ENCODE peak calls at places on chromosomes 7 and 10, in nine cellular contexts. V is naive thymus-derived CD8-positive, alpha-beta T cell; O is GDM1; K is ecto neural progenitor cell; I is activated gamma-delta T cell treated with Interleukin-2 at 50 U/mL for 16 hours; H is retina; Z is hypothalamus; E is AG09309; U is cardiac fibroblast. N is an unnamed sample.
A peak's percentile ranks its signal among the peaks of the same experiment; 100 is the strongest.

GRCh38 chr7:151598045-151598444 is 78.3 kb upstream of the RHEB start:
- DNase-seq in V (no peak), O (no peak), K (no peak), I (no peak), H (no peak), Z (no peak), E (peak; percentile 39), U (peak; percentile 93), N (no peak)

GRCh38 chr7:150716368-150716767 is at the start of gene GIMAP1:
- DNase-seq in V (peak; percentile 85), O (peak; percentile 82), K (no peak), I (peak; percentile 67), H (no peak), Z (no peak), E (no peak), U (no peak), N (no peak)

GRCh38 chr10:28619465-28619864 is 57.9 kb upstream of the BAMBI start:
- DNase-seq in V (no peak), O (no peak), K (no peak), I (no peak), H (no peak), Z (no peak), E (no peak), U (no peak), N (no peak)

GRCh38 chr10:66627156-66627555 is 298.7 kb upstream of the LRRTM3 start:
- DNase-seq in V (no peak), O (no peak), K (no peak), I (no peak), H (no peak), Z (no peak), E (no peak), U (peak; percentile 60), N (no peak)

GRCh38 chr7:17521437-17521836 is 223.0 kb downstream of the AHR start:
- DNase-seq in V (no peak), O (no peak), K (no peak), I (no peak), H (no peak), Z (no peak), E (peak; percentile 46), U (peak; percentile 95), N (no peak)

GRCh38 chr7:88111136-88111748 is 108.6 kb downstream of the SRI start:
- DNase-seq in V (no peak), O (no peak), K (no peak), I (no peak), H (peak; percentile 31), Z (no peak), E (peak; percentile 11), U (peak; percentile 74), N (no peak)

GRCh38 chr7:20797174-20798080 is 10.7 kb upstream of the SP8 start:
- DNase-seq in V (no peak), O (no peak), K (peak; percentile 81), I (no peak), H (peak; percentile 74), Z (no peak), E (no peak), U (no peak), N (no peak)

GRCh38 chr10:24790599-24790998 is 66.9 kb upstream of the ARHGAP21 start:
- DNase-seq in V (no peak), O (no peak), K (peak; percentile 56), I (no peak), H (peak; percentile 92), Z (peak; percentile 78), E (no peak), U (no peak), N (no peak)

GRCh38 chr7:44065431-44066110 is at the start of gene PGAM2:
- DNase-seq in V (no peak), O (no peak), K (peak; percentile 79), I (no peak), H (peak; percentile 78), Z (peak; percentile 46), E (no peak), U (peak; percentile 39), N (no peak)

GRCh38 chr10:132407846-132408278 is 10.9 kb downstream of the PWWP2B start:
- DNase-seq in V (no peak), O (no peak), K (no peak), I (no peak), H (no peak), Z (no peak), E (no peak), U (no peak), N (no peak)

GRCh38 chr10:97215619-97216018 is 29.9 kb upstream of the SLIT1 start:
- DNase-seq in V (no peak), O (no peak), K (no peak), I (no peak), H (no peak), Z (no peak), E (no peak), U (no peak), N (no peak)

GRCh38 chr10:128843972-128844371 is 623.1 kb upstream of the MGMT start:
- DNase-seq in V (no peak), O (no peak), K (no peak), I (no peak), H (no peak), Z (no peak), E (no peak), U (no peak), N (no peak)

GRCh38 chr7:21945374-21946227 is at the start of gene CDCA7L:
- DNase-seq in V (peak; percentile 76), O (peak; percentile 66), K (peak; percentile 87), I (peak; percentile 26), H (peak; percentile 97), Z (peak; percentile 75), E (no peak), U (peak; percentile 75), N (no peak)

GRCh38 chr10:130141878-130142277 is 5.7 kb downstream of the GLRX3 start:
- DNase-seq in V (no peak), O (no peak), K (no peak), I (no peak), H (no peak), Z (no peak), E (no peak), U (no peak), N (no peak)

GRCh38 chr7:123237-123636 is 69.1 kb upstream of the FAM20C start:
- DNase-seq in V (no peak), O (no peak), K (peak; percentile 46), I (no peak), H (no peak), Z (no peak), E (no peak), U (no peak), N (peak; percentile 45)

GRCh38 chr7:128030999-128031681 is at the start of gene LRRC4:
- DNase-seq in V (no peak), O (no peak), K (peak; percentile 74), I (peak; percentile 7), H (peak; percentile 83), Z (peak; percentile 53), E (no peak), U (peak; percentile 35), N (no peak)